ENCODE peak calls at places on chromosome 22, in eight cellular contexts. K is AG04450, B is astrocyte of the spinal cord, J is upper lobe of right lung, M is left lung, Y is spleen, V is fibroblast of pulmonary artery, O is AG09309. N is an unnamed sample.

GRCh38 chr22:19527321-19527721 is 3.1 kb upstream of the CLDN5 start:
- DNase-seq in V (no peak), O (no peak), Y (peak), K (no peak), M (no peak), J (no peak), B (no peak), N (no peak)

GRCh38 chr22:41062146-41062545 is 30.2 kb upstream of the EP300 start:
- DNase-seq in V (no peak), K (no peak), B (no peak), O (no peak), M (no peak), Y (peak), J (no peak), N (no peak)

GRCh38 chr22:32623943-32624342 is 149.3 kb downstream of the FBXO7 start:
- DNase-seq in B (peak), J (no peak), O (peak), M (no peak), Y (no peak), K (peak), V (peak), N (peak)

GRCh38 chr22:22840778-22841177 is 46.8 kb upstream of the IGLL5 start:
- DNase-seq in O (no peak), Y (no peak), M (no peak), K (no peak), V (no peak), B (no peak), J (no peak), N (no peak)

GRCh38 chr22:49155039-49155808 is 672.4 kb downstream of the BRD1 start:
- DNase-seq in V (no peak), J (no peak), O (no peak), Y (peak), K (no peak), B (no peak), M (no peak), N (no peak)

GRCh38 chr22:24411256-24412004 is 16.0 kb upstream of the ADORA2A start:
- DNase-seq in J (no peak), O (no peak), Y (no peak), V (no peak), M (no peak), K (no peak), B (no peak), N (no peak)

GRCh38 chr22:43275545-43275981 is 67.6 kb downstream of the SCUBE1 start:
- DNase-seq in V (peak), M (no peak), Y (no peak), B (no peak), J (no peak), O (no peak), K (no peak), N (no peak)

GRCh38 chr22:40857309-40857851 is 432 bp downstream of the XPNPEP3 start:
- DNase-seq in B (no peak), V (peak), O (no peak), M (no peak), K (no peak), J (no peak), Y (no peak), N (no peak)

GRCh38 chr22:23353004-23353403 is 172.7 kb downstream of the BCR start:
- DNase-seq in V (no peak), Y (no peak), B (no peak), M (no peak), O (no peak), K (no peak), J (no peak), N (no peak)

GRCh38 chr22:44597616-44598015 is 99.6 kb upstream of the RTL6 start:
- DNase-seq in B (no peak), J (no peak), O (no peak), V (no peak), Y (no peak), K (peak), M (no peak), N (no peak)

GRCh38 chr22:31829505-31829904 is 75.7 kb downstream of the DEPDC5 start:
- DNase-seq in B (peak), V (peak), Y (no peak), K (peak), J (no peak), M (no peak), O (peak), N (no peak)

GRCh38 chr22:31626427-31627150 is 35.4 kb downstream of the PISD start:
- DNase-seq in J (no peak), O (no peak), Y (no peak), V (peak), B (no peak), K (no peak), M (peak), N (no peak)

GRCh38 chr22:42990131-42990838 is 24.7 kb downstream of the PACSIN2 start:
- DNase-seq in Y (no peak), K (no peak), O (peak), B (peak), M (no peak), J (no peak), V (peak), N (no peak)

GRCh38 chr22:23256986-23257888 is 76.9 kb downstream of the BCR start:
- DNase-seq in Y (no peak), O (no peak), V (peak), B (no peak), M (no peak), J (no peak), K (no peak), N (peak)

GRCh38 chr22:48746789-48747425 is 1080.8 kb downstream of the BRD1 start:
- DNase-seq in M (peak), J (no peak), V (no peak), K (no peak), B (no peak), Y (peak), O (no peak), N (peak)

GRCh38 chr22:30332994-30333706 is 6.4 kb upstream of the TBC1D10A start:
- DNase-seq in B (no peak), V (no peak), O (no peak), Y (no peak), J (no peak), M (no peak), K (no peak), N (no peak)

GRCh38 chr22:24894998-24895397 is 51.5 kb downstream of the LHFPL7 start:
- DNase-seq in Y (no peak), O (no peak), J (peak), V (peak), K (no peak), M (peak), B (peak), N (peak)

GRCh38 chr22:43437871-43438475 is 26.2 kb downstream of the MPPED1 start:
- DNase-seq in M (no peak), K (no peak), B (no peak), J (peak), O (no peak), Y (peak), V (no peak), N (no peak)

GRCh38 chr22:40654522-40655167 is 18.1 kb upstream of the MRTFA start:
- DNase-seq in J (no peak), O (peak), Y (no peak), K (no peak), M (no peak), V (peak), B (peak), N (no peak)

GRCh38 chr22:43088616-43088978 is 594 bp downstream of the TTLL1 start:
- DNase-seq in M (no peak), O (no peak), V (no peak), K (no peak), J (no peak), B (no peak), Y (no peak), N (no peak)

GRCh38 chr22:39545310-39546063 is 12.9 kb upstream of the RPS19BP1 start:
- DNase-seq in V (peak), Y (no peak), J (no peak), O (no peak), K (no peak), M (no peak), B (peak), N (no peak)

GRCh38 chr22:32684822-32685187 is 116.7 kb upstream of the TIMP3 start:
- DNase-seq in V (peak), B (no peak), K (no peak), J (no peak), M (no peak), Y (no peak), O (no peak), N (peak)

GRCh38 chr22:41352058-41352457 is 29.7 kb upstream of the TEF start:
- DNase-seq in B (peak), Y (no peak), M (no peak), K (no peak), V (peak), J (no peak), O (peak), N (no peak)

GRCh38 chr22:23180301-23180892 is at the start of gene BCR:
- DNase-seq in V (peak), J (peak), K (no peak), B (peak), Y (peak), O (peak), M (peak), N (no peak)

GRCh38 chr22:31284241-31284745 is 8.0 kb downstream of the PIK3IP1 start:
- DNase-seq in V (no peak), J (no peak), O (no peak), M (no peak), B (no peak), Y (no peak), K (no peak), N (no peak)

GRCh38 chr22:25420925-25421904 is 143.3 kb upstream of the GRK3 start:
- DNase-seq in M (peak), V (no peak), B (no peak), Y (no peak), O (no peak), K (no peak), J (no peak), N (peak)

GRCh38 chr22:42902875-42903510 is 45.9 kb upstream of the ARFGAP3 start:
- DNase-seq in B (peak), O (no peak), V (peak), J (no peak), K (peak), Y (no peak), M (no peak), N (no peak)

GRCh38 chr22:23147632-23148387 is 2.5 kb downstream of the RAB36 start:
- DNase-seq in K (peak), B (peak), Y (no peak), V (peak), M (no peak), J (no peak), O (peak), N (no peak)

GRCh38 chr22:24510694-24511625 is 15.8 kb downstream of the UPB1 start:
- DNase-seq in M (no peak), J (no peak), K (no peak), B (peak), Y (no peak), V (peak), O (peak), N (no peak)

GRCh38 chr22:33921576-33922181 is 1.4 kb upstream of the LARGE1 start:
- DNase-seq in Y (peak), V (peak), K (peak), M (peak), B (peak), J (peak), O (no peak), N (peak)

GRCh38 chr22:40588726-40589125 is 47.8 kb downstream of the MRTFA start:
- DNase-seq in V (peak), K (no peak), O (no peak), M (no peak), J (no peak), Y (no peak), B (no peak), N (no peak)

GRCh38 chr22:19909350-19910179 is 32.0 kb upstream of the COMT start:
- DNase-seq in K (peak), M (peak), Y (peak), O (peak), B (peak), J (peak), V (peak), N (peak)

GRCh38 chr22:48439560-48440135 is 1388.0 kb downstream of the BRD1 start:
- DNase-seq in V (no peak), B (no peak), M (peak), J (no peak), Y (no peak), O (no peak), K (no peak), N (no peak)

GRCh38 chr22:42994917-42995562 is 19.9 kb downstream of the PACSIN2 start:
- DNase-seq in B (peak), M (peak), K (peak), O (peak), Y (no peak), V (peak), J (no peak), N (peak)

GRCh38 chr22:19891350-19892248 is 36.9 kb upstream of the GNB1L start:
- DNase-seq in M (peak), V (peak), Y (peak), B (peak), J (no peak), O (no peak), K (peak), N (no peak)

GRCh38 chr22:32044477-32044876 is 1.4 kb downstream of the SLC5A1 start:
- DNase-seq in M (no peak), B (no peak), K (no peak), J (no peak), Y (no peak), O (no peak), V (no peak), N (no peak)

GRCh38 chr22:16803255-16803917 is 21.8 kb downstream of the XKR3 start:
- DNase-seq in V (no peak), Y (no peak), M (no peak), K (no peak), O (no peak), J (no peak), B (no peak), N (no peak)

GRCh38 chr22:16801571-16801970 is 23.6 kb downstream of the XKR3 start:
- DNase-seq in B (no peak), O (no peak), Y (no peak), M (no peak), V (no peak), K (no peak), J (no peak), N (no peak)

GRCh38 chr22:16807109-16807508 is 18.1 kb downstream of the XKR3 start:
- DNase-seq in K (no peak), M (no peak), O (no peak), J (no peak), Y (no peak), V (no peak), B (no peak), N (no peak)

GRCh38 chr22:16806401-16806800 is 18.8 kb downstream of the XKR3 start:
- DNase-seq in M (no peak), B (no peak), Y (no peak), J (no peak), K (no peak), V (no peak), O (no peak), N (no peak)

DNA sequence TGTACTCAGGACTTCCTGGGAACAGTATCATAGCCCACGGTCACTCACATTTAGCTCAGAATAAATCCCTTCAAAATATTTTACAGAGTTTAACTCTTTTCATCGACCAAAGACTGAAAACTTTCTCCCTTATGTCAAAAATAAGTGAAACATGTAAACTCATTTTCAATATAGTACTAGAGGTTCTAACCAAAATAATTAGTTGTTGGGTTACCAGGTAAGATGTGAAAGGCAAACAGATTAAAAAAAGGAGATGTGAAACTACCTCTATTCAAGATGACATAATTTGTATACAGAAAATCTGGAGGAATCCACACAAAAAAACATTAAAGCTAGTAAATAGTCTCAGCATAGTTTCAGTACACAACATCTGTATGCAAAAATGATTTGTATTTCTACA is 20.3 kb downstream of the XKR3 start:
- DNase-seq in V (no peak), J (no peak), B (no peak), Y (no peak), M (no peak), K (no peak), O (no peak), N (no peak)
- H3K4me3 ChIP-seq in V (no peak), J (no peak), B (no peak), Y (no peak), M (no peak), K (no peak), O (no peak), N (no peak)

GRCh38 chr22:45651931-45652528 is 19.6 kb upstream of the ATXN10 start:
- DNase-seq in K (no peak), M (no peak), Y (peak), O (no peak), J (no peak), B (no peak), V (no peak), N (no peak)

GRCh38 chr22:45657701-45658100 is 13.9 kb upstream of the ATXN10 start:
- DNase-seq in Y (no peak), O (no peak), V (no peak), B (no peak), M (no peak), K (no peak), J (no peak), N (no peak)

GRCh38 chr22:45656577-45656976 is 15.1 kb upstream of the ATXN10 start:
- DNase-seq in J (no peak), M (no peak), K (no peak), O (no peak), Y (no peak), B (no peak), V (no peak), N (no peak)
- H3K4me3 ChIP-seq in J (no peak), M (no peak), K (no peak), O (no peak), Y (no peak), B (no peak), V (no peak), N (no peak)

GRCh38 chr22:29308791-29309262 is 2.4 kb downstream of the GAS2L1 start:
- DNase-seq in M (peak), V (peak), Y (no peak), K (no peak), J (no peak), O (peak), B (peak), N (peak)
- H3K4me3 ChIP-seq in M (peak), V (peak), Y (peak), K (no peak), J (peak), O (peak), B (peak), N (peak)

GRCh38 chr22:50313600-50313999 is 6.2 kb upstream of the PLXNB2 start:
- DNase-seq in K (no peak), O (no peak), V (no peak), J (no peak), Y (peak), M (no peak), B (no peak), N (no peak)

GRCh38 chr22:50313021-50313420 is 5.6 kb upstream of the PLXNB2 start:
- DNase-seq in M (no peak), Y (no peak), J (no peak), K (no peak), B (no peak), O (no peak), V (no peak), N (no peak)

GRCh38 chr22:50315289-50316113 is 8.1 kb upstream of the PLXNB2 start:
- DNase-seq in V (no peak), O (no peak), K (no peak), M (no peak), J (no peak), B (no peak), Y (no peak), N (no peak)

GRCh38 chr22:50314455-50315288 is 7.2 kb upstream of the PLXNB2 start:
- DNase-seq in Y (peak), M (peak), B (no peak), O (no peak), V (no peak), J (peak), K (no peak), N (no peak)

DNA sequence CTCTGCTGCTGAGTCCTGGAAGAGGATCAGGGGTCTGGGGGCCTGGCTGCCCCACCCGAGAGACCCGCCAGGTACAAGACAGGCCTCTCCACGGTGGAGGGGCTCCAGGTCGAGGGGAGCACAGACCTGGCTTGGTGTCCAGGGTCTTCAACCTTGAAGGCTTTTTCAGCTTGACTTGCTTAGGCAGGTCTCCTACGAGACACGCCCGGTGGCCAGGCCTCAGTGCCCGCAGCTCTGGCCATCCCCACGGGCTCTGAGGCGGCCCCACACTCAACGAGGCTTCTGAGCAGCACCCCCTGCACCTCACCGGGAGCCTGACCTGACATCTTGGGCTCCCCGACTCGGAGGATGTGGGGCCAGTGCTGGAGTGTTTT is 6.6 kb upstream of the PLXNB2 start:
- DNase-seq in O (no peak), J (no peak), V (no peak), M (no peak), B (no peak), K (no peak), Y (no peak), N (no peak)
- H3K4me3 ChIP-seq in O (no peak), J (peak), V (no peak), M (peak), B (no peak), K (no peak), Y (peak), N (peak)

DNA sequence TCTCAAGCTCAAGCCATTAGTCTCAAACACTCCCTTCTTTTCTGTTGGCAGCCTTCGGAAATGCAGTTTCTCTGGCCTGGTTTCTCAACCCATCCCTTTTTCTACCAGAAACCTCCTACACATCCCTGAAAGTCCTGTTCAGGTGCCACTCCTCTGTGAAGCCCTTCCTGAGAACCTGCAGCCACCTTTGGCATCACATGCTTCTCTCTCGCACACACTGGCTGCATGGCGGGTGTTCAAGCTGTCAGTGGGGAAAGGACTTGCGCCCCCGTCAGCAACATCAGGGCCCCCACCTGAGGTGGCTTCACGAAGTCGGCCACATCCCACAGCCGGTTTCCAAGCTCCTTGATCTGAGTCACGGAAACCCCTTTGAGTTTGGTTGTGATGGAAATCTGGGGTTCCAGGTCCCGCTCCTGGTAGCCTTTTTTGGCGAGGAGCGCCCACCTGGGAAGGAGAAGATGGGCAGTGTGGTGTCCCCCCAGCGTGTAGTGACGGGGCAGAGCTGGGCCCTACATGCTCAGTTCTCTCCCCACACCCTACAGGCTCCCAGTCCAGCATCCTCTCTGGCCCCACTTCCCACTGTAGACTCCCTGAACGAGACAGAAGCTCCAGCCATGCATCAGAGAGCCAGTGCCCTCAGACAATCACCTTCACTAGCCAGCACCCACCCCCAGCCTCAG is 1.8 kb upstream of the LRRC74B start:
- DNase-seq in J (peak), M (peak), O (no peak), B (no peak), V (no peak), Y (peak), K (no peak), N (no peak)
- H3K4me3 ChIP-seq in J (no peak), M (no peak), O (no peak), B (no peak), V (no peak), Y (peak), K (peak), N (peak)

DNA sequence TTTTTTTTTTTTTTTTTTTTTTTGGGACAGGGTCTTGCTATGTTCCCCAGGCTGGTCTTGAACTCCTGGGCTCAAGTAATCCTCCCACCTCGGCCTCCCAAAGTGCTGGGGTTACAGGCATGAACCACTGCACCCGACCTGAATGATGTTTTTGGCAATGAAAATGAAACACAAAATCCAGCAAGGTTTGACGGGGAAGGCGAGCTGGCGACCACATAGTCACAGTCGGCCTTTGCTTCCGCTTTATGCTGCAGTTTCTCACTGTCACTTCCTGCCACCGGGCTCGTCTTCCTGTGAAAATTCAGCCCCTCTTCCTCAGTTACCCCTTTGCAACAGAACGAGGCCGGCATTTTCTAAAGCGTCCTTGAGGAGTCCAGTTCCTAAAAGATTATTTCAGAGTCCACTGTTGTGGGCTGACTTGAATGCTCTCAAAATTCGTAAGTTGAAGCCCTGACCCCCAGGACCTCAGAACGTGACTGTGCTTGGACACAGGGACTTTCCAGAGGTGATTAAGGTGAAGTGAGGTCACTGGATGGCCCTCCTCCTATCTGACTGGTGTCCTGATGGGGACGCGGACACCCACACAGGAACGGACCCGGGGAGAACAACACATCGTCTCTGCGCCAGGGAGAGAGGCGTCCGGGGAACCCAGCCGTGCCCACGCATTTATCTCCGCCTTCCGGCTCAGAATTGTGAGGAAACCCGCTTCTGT is 2.9 kb upstream of the BID start:
- DNase-seq in M (no peak), O (no peak), V (no peak), B (no peak), J (peak), K (no peak), Y (peak), N (no peak)
- H3K4me3 ChIP-seq in M (peak), O (no peak), V (no peak), B (no peak), J (peak), K (no peak), Y (peak), N (peak)

N was measured in coronary artery.